ENCODE peak calls at places on chromosome 3, in four cellular contexts. X is K562, Z is GM12878, Y is SK-N-SH. P is an unnamed sample.
A peak's percentile ranks its signal among the peaks of the same experiment; 100 is the strongest.

GRCh38 chr3:2856062-2856792 is 253.9 kb downstream of the IL5RA start:
- DNase-seq in Y (no peak), Z (no peak), X (no peak), P (no peak)

GRCh38 chr3:115804200-115804599 is 180.9 kb downstream of the GAP43 start:
- DNase-seq in Z (no peak), Y (no peak), X (no peak), P (no peak)

GRCh38 chr3:122427857-122428471 is 12.1 kb upstream of the WDR5B start:
- DNase-seq in Z (no peak), Y (no peak), X (no peak), P (no peak)

GRCh38 chr3:65676592-65676991 is 362.1 kb downstream of the MAGI1 start:
- DNase-seq in X (no peak), Z (no peak), Y (no peak), P (no peak)

GRCh38 chr3:188752850-188753249 is 418.9 kb upstream of the TPRG1 start:
- DNase-seq in Z (no peak), Y (no peak), X (no peak), P (no peak)

GRCh38 chr3:52531636-52532516 is 1.8 kb downstream of the NT5DC2 start:
- DNase-seq in X (no peak), Y (no peak), Z (no peak), P (no peak)

GRCh38 chr3:146067048-146067447 is 93.9 kb downstream of the PLOD2 start:
- DNase-seq in Y (no peak), Z (no peak), X (no peak), P (no peak)

GRCh38 chr3:13022348-13023250 is 50.6 kb downstream of the IQSEC1 start:
- DNase-seq in Z (no peak), Y (peak; percentile 90), X (peak; percentile 61), P (peak; percentile 56)

GRCh38 chr3:164208026-164208425 is 870.3 kb downstream of the SI start:
- DNase-seq in X (no peak), Z (no peak), Y (no peak), P (no peak)

GRCh38 chr3:52859686-52860423 is 25.0 kb upstream of the MUSTN1 start:
- DNase-seq in Z (no peak), Y (no peak), X (no peak), P (no peak)

GRCh38 chr3:171867976-171868375 is 24.8 kb downstream of the TMEM212 start:
- DNase-seq in Y (no peak), Z (no peak), X (peak; percentile 21), P (no peak)

GRCh38 chr3:58051196-58051595 is 43.0 kb downstream of the FLNB start:
- DNase-seq in Z (no peak), X (no peak), Y (no peak), P (no peak)

GRCh38 chr3:108024146-108024836 is 66.5 kb downstream of the CD47 start:
- DNase-seq in Y (no peak), Z (no peak), X (no peak), P (no peak)

GRCh38 chr3:146854523-146854922 is 249.4 kb upstream of the PLSCR5 start:
- DNase-seq in X (no peak), Z (no peak), Y (no peak), P (no peak)

GRCh38 chr3:188884299-188885043 is 287.3 kb upstream of the TPRG1 start:
- DNase-seq in Y (no peak), Z (no peak), X (no peak), P (no peak)

GRCh38 chr3:122324871-122325323 is at the start of gene CSTA:
- DNase-seq in X (no peak), Y (no peak), Z (no peak), P (no peak)

GRCh38 chr3:49161808-49162530 is 4.2 kb downstream of the CCDC71 start:
- DNase-seq in Y (no peak), Z (no peak), X (no peak), P (no peak)

DNA sequence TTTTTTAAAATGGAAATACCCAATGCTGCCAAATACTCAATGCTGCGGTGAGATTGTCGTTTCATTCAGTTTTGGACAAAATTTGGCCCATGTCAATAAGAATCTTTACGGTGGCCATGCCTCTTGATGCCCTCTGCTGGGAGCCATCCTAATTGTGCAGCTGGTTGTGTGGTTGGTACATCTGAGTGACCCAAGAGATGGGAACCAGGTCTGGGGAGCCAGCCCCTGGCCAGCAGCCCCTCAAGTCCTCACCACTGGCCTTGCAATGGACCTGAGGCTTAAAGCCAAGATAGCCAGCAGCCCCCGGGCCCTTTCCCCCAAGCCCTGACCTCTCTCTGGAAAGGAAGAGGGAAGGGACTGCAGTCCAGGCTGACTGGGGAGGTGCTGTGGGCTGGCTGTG is 36.4 kb upstream of the ESYT3 start:
- DNase-seq in X (no peak), Y (no peak), Z (no peak), P (no peak)
- TF ChIP-seq CTCF in X (no peak), Y (peak; percentile 14), Z (peak; percentile 2), P (no peak)

GRCh38 chr3:55486857-55487375 is at the start of gene WNT5A:
- DNase-seq in Z (no peak), X (no peak), Y (peak; percentile 73), P (peak; percentile 78)
- TF ChIP-seq MAX in Z (no peak), X (no peak), Y (no peak), P (peak; percentile 43)

DNA sequence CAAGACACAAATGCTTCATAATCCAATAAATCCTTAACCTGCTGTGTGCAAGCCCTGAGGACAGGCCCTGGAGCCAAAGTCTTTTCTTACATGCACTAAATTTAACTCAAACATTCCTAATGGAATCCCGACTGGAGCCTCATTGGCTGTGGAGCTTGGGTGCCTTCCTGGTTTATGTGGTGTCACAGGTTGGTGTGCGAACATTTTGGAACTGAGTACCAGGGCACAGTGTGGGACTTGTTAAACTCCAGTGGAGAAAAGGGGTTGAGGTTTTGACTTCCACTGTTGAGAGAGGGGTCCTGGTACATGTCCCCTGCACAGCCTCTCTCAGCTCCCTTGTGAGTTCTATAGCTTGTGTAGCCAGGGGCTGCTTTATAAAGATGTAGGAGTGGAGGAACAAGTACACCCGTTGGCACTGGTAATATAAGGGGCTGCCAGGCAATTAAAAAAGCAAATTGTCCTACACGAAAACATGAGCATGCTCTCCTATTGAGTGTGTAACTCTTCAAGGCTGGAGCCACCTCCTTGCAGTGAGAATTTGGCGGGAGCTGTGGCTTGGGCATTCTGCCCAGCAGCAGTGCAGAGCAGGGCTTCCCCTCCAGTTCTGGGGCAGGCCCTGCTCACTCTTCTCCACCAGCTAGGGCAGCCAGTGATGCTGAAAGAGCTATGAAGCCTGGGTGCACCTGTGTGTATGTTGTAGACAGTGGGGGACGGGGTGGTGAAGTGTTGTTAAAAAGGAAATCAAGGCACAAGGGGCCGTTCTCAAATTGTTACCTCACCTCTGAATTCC is 218.1 kb downstream of the CLSTN2 start:
- DNase-seq in Z (no peak), X (no peak), Y (no peak), P (no peak)
- TF ChIP-seq USF1 in Z (no peak), X (no peak), Y (no peak), P (no peak)

DNA sequence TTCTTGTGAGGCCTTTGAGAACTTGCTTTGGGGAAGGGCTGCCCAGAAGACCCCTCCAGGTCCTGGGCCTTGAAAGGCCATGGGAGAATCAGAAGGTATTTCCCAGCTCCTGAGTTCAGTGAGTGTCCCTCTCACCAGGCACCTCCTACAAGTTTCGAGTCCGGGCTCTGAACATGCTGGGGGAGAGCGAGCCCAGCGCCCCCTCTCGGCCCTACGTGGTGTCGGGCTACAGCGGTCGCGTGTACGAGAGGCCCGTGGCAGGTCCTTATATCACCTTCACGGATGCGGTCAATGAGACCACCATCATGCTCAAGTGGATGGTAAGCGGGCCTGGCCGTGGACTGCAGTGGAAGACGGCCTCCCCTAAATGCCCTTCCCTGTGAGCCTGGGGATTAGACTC is 68.3 kb downstream of the BOC start:
- DNase-seq in X (peak; percentile 54), Y (no peak), Z (no peak), P (peak; percentile 56)
- TF ChIP-seq CTCF in X (peak; percentile 49), Y (no peak), Z (peak; percentile 2), P (peak; percentile 14)

DNA sequence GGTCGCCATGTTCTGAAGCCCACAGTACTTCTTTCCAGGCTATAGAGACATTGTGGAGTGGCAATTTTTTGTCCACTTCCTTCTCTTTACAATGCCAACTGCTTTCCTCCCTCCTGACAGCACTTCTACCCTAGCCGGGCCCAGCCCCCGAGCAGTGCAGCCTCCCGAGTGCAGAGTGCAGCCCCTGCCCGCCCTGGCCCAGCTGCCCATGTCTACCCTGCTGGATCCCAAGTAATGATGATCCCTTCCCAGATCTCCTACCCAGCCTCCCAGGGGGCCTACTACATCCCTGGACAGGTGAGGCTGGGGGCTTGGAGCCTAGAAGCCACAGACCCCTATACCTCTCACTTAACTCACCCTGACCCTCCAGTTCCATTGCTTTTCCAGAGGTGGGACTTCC is 2.8 kb downstream of the EIF4G1 start:
- DNase-seq in Z (no peak), X (no peak), Y (no peak), P (no peak)
- TF ChIP-seq MAX in Z (no peak), X (no peak), Y (no peak), P (no peak)

P was measured in WTC11.